ENCODE peak calls at places on chromosomes 3 and 15, in six cellular contexts. I is C1 segment of cervical spinal cord, J is foreskin fibroblast, W is cardiac muscle cell, Z is globus pallidus, M is NCI-H2081. D is an unnamed sample.

GRCh38 chr3:125261031-125261430 is 48.5 kb upstream of the SLC12A8 start:
- DNase-seq in W (no peak), J (no peak), M (peak; percentile 49), I (no peak), Z (no peak), D (no peak)

GRCh38 chr3:14489641-14490040 is 50.5 kb downstream of the GRIP2 start:
- DNase-seq in Z (no peak), J (no peak), I (no peak), M (no peak), W (no peak), D (no peak)

GRCh38 chr3:27802849-27803248 is 80.7 kb upstream of the EOMES start:
- DNase-seq in I (no peak), Z (no peak), W (no peak), J (no peak), M (no peak), D (no peak)

GRCh38 chr3:81249540-81250029 is 511.9 kb downstream of the GBE1 start:
- DNase-seq in W (no peak), M (no peak), J (peak; percentile 49), I (no peak), Z (no peak), D (no peak)

GRCh38 chr15:77617507-77618285 is 15.0 kb downstream of the LINGO1 start:
- DNase-seq in I (no peak), J (no peak), M (no peak), Z (no peak), W (no peak), D (no peak)

GRCh38 chr3:8713901-8714759 is 19.5 kb upstream of the CAV3 start:
- DNase-seq in J (peak; percentile 12), M (no peak), Z (no peak), W (peak; percentile 22), I (no peak), D (no peak)

GRCh38 chr15:58521293-58521991 is 89.7 kb downstream of the LIPC start:
- DNase-seq in Z (peak; percentile 47), J (peak; percentile 67), I (peak; percentile 24), M (no peak), W (no peak), D (no peak)

GRCh38 chr3:49715611-49716121 is 3.8 kb downstream of the AMIGO3 start:
- DNase-seq in Z (no peak), I (no peak), W (no peak), M (no peak), J (no peak), D (no peak)

D was measured in T-helper 2 cell.